ENCODE peak calls at places on chromosomes 6 and 20, in nine cellular contexts. L, D, V, W, H, U, A, C and F are unnamed samples.

GRCh38 chr6:14575961-14576360 is 458.4 kb downstream of the CD83 start:
- DNase-seq in L (no peak), D (no peak), V (no peak), W (no peak), H (no peak), U (no peak), A (no peak), C (no peak), F (no peak)

GRCh38 chr6:57256541-57256940 is 34.4 kb upstream of the RAB23 start:
- DNase-seq in L (no peak), D (no peak), V (peak), W (no peak), H (no peak), U (peak), A (no peak), C (peak), F (no peak)

GRCh38 chr6:149043476-149044130 is 273.9 kb upstream of the TAB2 start:
- DNase-seq in L (peak), D (no peak), V (peak), W (peak), H (no peak), U (no peak), A (no peak), C (no peak), F (no peak)

GRCh38 chr20:5864873-5865582 is 85.3 kb downstream of the TRMT6 start:
- DNase-seq in L (no peak), D (no peak), V (peak), W (no peak), H (peak), U (peak), A (no peak), C (peak), F (no peak)

GRCh38 chr6:157096522-157096921 is 226.8 kb downstream of the TMEM242 start:
- DNase-seq in L (no peak), D (peak), V (no peak), W (no peak), H (no peak), U (no peak), A (no peak), C (no peak), F (no peak)

GRCh38 chr6:158445426-158446085 is 114.3 kb upstream of the TMEM181 start:
- DNase-seq in L (no peak), D (no peak), V (no peak), W (no peak), H (no peak), U (peak), A (no peak), C (no peak), F (no peak)

GRCh38 chr20:62405108-62405980 is 1.7 kb downstream of the CABLES2 start:
- DNase-seq in L (no peak), D (peak), V (peak), W (peak), H (peak), U (peak), A (peak), C (peak), F (no peak)

GRCh38 chr6:35166160-35166919 is 25.2 kb upstream of the TCP11 start:
- DNase-seq in L (no peak), D (peak), V (peak), W (no peak), H (no peak), U (no peak), A (no peak), C (no peak), F (no peak)

GRCh38 chr20:25644814-25645213 is 21.0 kb upstream of the NANP start:
- DNase-seq in L (no peak), D (no peak), V (no peak), W (no peak), H (no peak), U (no peak), A (no peak), C (no peak), F (no peak)

GRCh38 chr6:53616450-53617357 is 48.9 kb downstream of the KLHL31 start:
- DNase-seq in L (no peak), D (no peak), V (no peak), W (no peak), H (peak), U (no peak), A (no peak), C (no peak), F (no peak)

GRCh38 chr6:141513830-141514229 is 618.9 kb upstream of the GJE1 start:
- DNase-seq in L (no peak), D (no peak), V (peak), W (no peak), H (no peak), U (no peak), A (no peak), C (no peak), F (no peak)

GRCh38 chr6:4723383-4723782 is 52.8 kb upstream of the CDYL start:
- DNase-seq in L (peak), D (no peak), V (no peak), W (peak), H (no peak), U (no peak), A (no peak), C (no peak), F (no peak)

GRCh38 chr6:25787469-25787868 is 32.9 kb downstream of the SLC17A4 start:
- DNase-seq in L (no peak), D (no peak), V (no peak), W (no peak), H (no peak), U (no peak), A (no peak), C (no peak), F (no peak)

GRCh38 chr6:162178266-162178665 is 549.3 kb downstream of the PRKN start:
- DNase-seq in L (no peak), D (no peak), V (no peak), W (no peak), H (no peak), U (no peak), A (no peak), C (no peak), F (no peak)

GRCh38 chr20:25046736-25047666 is 10.9 kb downstream of the ACSS1 start:
- DNase-seq in L (no peak), D (no peak), V (no peak), W (no peak), H (no peak), U (no peak), A (peak), C (no peak), F (peak)

GRCh38 chr6:14265049-14266021 is 147.8 kb downstream of the CD83 start:
- DNase-seq in L (peak), D (no peak), V (no peak), W (peak), H (no peak), U (no peak), A (no peak), C (no peak), F (no peak)

GRCh38 chr20:17315491-17316231 is 88.8 kb downstream of the PCSK2 start:
- DNase-seq in L (no peak), D (no peak), V (no peak), W (peak), H (peak), U (no peak), A (no peak), C (no peak), F (no peak)

GRCh38 chr20:45378191-45378590 is at the start of gene TP53TG5:
- DNase-seq in L (peak), D (no peak), V (no peak), W (no peak), H (no peak), U (no peak), A (no peak), C (no peak), F (no peak)

GRCh38 chr20:4344660-4345059 is 329.3 kb upstream of the RNF24 start:
- DNase-seq in L (no peak), D (no peak), V (no peak), W (no peak), H (no peak), U (peak), A (no peak), C (peak), F (no peak)

GRCh38 chr20:63844384-63845025 is 13.4 kb upstream of the ZBTB46 start:
- DNase-seq in L (no peak), D (no peak), V (no peak), W (no peak), H (no peak), U (no peak), A (no peak), C (no peak), F (no peak)

GRCh38 chr20:14197097-14197496 is 140.3 kb downstream of the FLRT3 start:
- DNase-seq in L (no peak), D (no peak), V (peak), W (no peak), H (no peak), U (peak), A (no peak), C (peak), F (no peak)

GRCh38 chr6:30752164-30752927 is 8.0 kb upstream of the IER3 start:
- DNase-seq in L (no peak), D (peak), V (peak), W (no peak), H (peak), U (peak), A (peak), C (peak), F (peak)

GRCh38 chr20:45427236-45428149 is 11.6 kb downstream of the PIGT start:
- DNase-seq in L (no peak), D (peak), V (no peak), W (no peak), H (no peak), U (no peak), A (no peak), C (no peak), F (no peak)

GRCh38 chr20:7723284-7723683 is 217.0 kb downstream of the HAO1 start:
- DNase-seq in L (no peak), D (no peak), V (peak), W (no peak), H (no peak), U (peak), A (no peak), C (no peak), F (no peak)

GRCh38 chr6:6891949-6892461 is 215.8 kb upstream of the RREB1 start:
- DNase-seq in L (no peak), D (no peak), V (peak), W (no peak), H (no peak), U (no peak), A (no peak), C (no peak), F (no peak)

GRCh38 chr20:48656661-48657211 is 171.1 kb downstream of the PREX1 start:
- DNase-seq in L (peak), D (peak), V (peak), W (peak), H (peak), U (no peak), A (no peak), C (no peak), F (no peak)

GRCh38 chr6:154570505-154570904 is 60.0 kb upstream of the CNKSR3 start:
- DNase-seq in L (no peak), D (no peak), V (no peak), W (no peak), H (no peak), U (no peak), A (no peak), C (no peak), F (no peak)

GRCh38 chr20:62927128-62927705 is 912 bp upstream of the DIDO1 start:
- DNase-seq in L (no peak), D (no peak), V (no peak), W (no peak), H (no peak), U (no peak), A (no peak), C (no peak), F (no peak)

GRCh38 chr20:10689385-10689784 is 15.6 kb upstream of the JAG1 start:
- DNase-seq in L (no peak), D (no peak), V (no peak), W (no peak), H (no peak), U (no peak), A (no peak), C (no peak), F (no peak)

GRCh38 chr6:26554669-26555504 is 16.7 kb downstream of the HMGN4 start:
- DNase-seq in L (peak), D (no peak), V (peak), W (peak), H (peak), U (peak), A (no peak), C (peak), F (no peak)

GRCh38 chr20:61397146-61397545 is 145.1 kb downstream of the CDH4 start:
- DNase-seq in L (no peak), D (no peak), V (no peak), W (no peak), H (no peak), U (no peak), A (no peak), C (no peak), F (no peak)

GRCh38 chr6:93829009-93829408 is 409.6 kb upstream of the EPHA7 start:
- DNase-seq in L (no peak), D (no peak), V (no peak), W (peak), H (no peak), U (no peak), A (no peak), C (no peak), F (no peak)

GRCh38 chr6:163263998-163264661 is 150.4 kb upstream of the QKI start:
- DNase-seq in L (no peak), D (peak), V (no peak), W (no peak), H (peak), U (no peak), A (no peak), C (no peak), F (no peak)

GRCh38 chr20:19901226-19901625 is 115.9 kb upstream of the NAA20 start:
- DNase-seq in L (no peak), D (no peak), V (peak), W (no peak), H (no peak), U (no peak), A (no peak), C (no peak), F (no peak)

GRCh38 chr20:1185781-1186334 is 1.1 kb upstream of the TMEM74B start:
- DNase-seq in L (peak), D (peak), V (peak), W (peak), H (peak), U (peak), A (no peak), C (peak), F (no peak)

GRCh38 chr6:166076625-166077024 is 91.0 kb downstream of the TBXT start:
- DNase-seq in L (peak), D (no peak), V (no peak), W (peak), H (peak), U (no peak), A (no peak), C (no peak), F (no peak)
- TF ChIP-seq CTCF in L (peak), D (no peak), V (no peak), W (peak), H (no peak), U (no peak), A (no peak), C (no peak), F (no peak)

GRCh38 chr6:33761922-33762629 is 15.4 kb upstream of the IP6K3 start:
- DNase-seq in L (peak), D (peak), V (peak), W (peak), H (peak), U (no peak), A (peak), C (peak), F (no peak)
- TF ChIP-seq CTCF in L (peak), D (peak), V (peak), W (peak), H (peak), U (peak), A (peak), C (peak), F (peak)

GRCh38 chr6:11462742-11463414 is 74.7 kb upstream of the TMEM170B start:
- DNase-seq in L (no peak), D (no peak), V (no peak), W (no peak), H (no peak), U (no peak), A (no peak), C (peak), F (no peak)

GRCh38 chr6:11458509-11458908 is 79.0 kb upstream of the TMEM170B start:
- DNase-seq in L (no peak), D (no peak), V (no peak), W (no peak), H (no peak), U (no peak), A (no peak), C (no peak), F (no peak)

GRCh38 chr6:11459002-11459658 is 78.4 kb upstream of the TMEM170B start:
- DNase-seq in L (no peak), D (no peak), V (no peak), W (no peak), H (no peak), U (no peak), A (no peak), C (no peak), F (no peak)

GRCh38 chr6:11460837-11461661 is 76.5 kb upstream of the TMEM170B start:
- DNase-seq in L (no peak), D (no peak), V (no peak), W (no peak), H (no peak), U (no peak), A (no peak), C (no peak), F (no peak)

DNA sequence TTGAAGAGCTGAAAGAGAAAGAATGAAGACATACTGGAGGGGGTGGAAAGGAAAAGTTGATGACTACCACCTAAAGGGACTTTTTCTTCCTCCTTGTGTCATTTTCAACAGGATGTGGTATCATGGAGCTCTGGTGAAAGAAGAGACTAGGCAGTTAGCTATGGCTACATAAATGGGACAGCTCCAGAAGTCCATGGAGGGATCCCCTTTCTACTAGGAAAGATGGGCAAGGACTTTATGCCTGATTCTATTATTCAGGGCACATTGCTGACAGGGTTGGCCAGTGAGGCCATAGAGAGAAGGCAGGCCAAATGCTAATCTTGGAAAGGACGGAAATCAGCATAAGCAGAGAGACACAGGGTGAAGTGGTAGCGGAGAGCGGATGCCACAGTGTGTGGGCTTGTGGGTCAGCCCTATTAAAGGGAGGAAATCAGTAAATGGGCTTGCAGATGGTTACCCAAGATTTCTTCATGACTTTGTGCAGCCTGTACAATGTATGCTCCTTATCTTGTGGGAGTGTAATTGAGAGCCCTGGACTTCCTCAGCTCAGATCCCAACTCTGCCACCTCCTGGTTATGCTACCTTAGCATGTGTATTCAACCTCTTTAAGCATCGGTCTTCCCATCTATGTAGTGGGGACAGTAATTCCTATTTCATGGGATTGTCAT is 77.4 kb upstream of the TMEM170B start:
- DNase-seq in L (no peak), D (no peak), V (peak), W (no peak), H (peak), U (peak), A (no peak), C (peak), F (no peak)
- TF ChIP-seq CTCF in L (no peak), D (peak), V (no peak), W (no peak), H (no peak), U (no peak), A (no peak), C (no peak), F (peak)

DNA sequence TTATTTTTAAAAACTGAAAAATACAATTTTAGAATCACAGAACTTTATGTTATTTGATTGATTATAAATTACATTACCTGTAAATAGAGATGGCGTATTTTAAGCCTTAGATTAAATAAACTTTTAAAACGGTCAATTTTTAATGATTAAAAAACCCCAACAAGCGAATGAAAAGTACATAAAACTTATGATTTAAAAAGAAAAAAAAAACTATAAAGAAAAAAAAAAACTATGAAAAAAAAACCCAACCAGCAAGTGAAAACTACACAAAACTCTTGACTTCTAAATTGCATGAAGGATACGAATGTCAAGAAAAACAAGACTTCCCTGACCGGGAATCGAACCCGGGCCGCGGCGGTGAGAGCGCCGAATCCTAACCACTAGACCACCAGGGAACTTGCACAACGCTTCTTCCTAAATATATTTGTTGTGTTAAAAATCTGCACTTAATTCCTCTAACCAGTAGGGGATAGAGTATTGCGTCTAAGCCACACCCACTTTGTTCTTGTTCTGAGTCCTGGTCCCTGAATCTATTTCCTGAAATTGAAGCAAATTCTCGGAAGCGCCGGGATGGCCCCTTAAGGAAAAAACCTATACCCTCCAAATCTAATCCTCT is 10.7 kb upstream of the NCOA7 start:
- DNase-seq in L (peak), D (peak), V (peak), W (peak), H (peak), U (peak), A (peak), C (peak), F (no peak)
- TF ChIP-seq CTCF in L (peak), D (peak), V (peak), W (no peak), H (no peak), U (peak), A (peak), C (peak), F (peak)

GRCh38 chr20:31860431-31861345 is 9.6 kb downstream of the DUSP15 start:
- DNase-seq in L (peak), D (no peak), V (peak), W (peak), H (peak), U (no peak), A (no peak), C (no peak), F (peak)
- TF ChIP-seq CTCF in L (peak), D (no peak), V (no peak), W (no peak), H (no peak), U (no peak), A (no peak), C (no peak), F (no peak)

GRCh38 chr6:43990275-43990626 is 137.0 kb downstream of the MRPL14 start:
- DNase-seq in L (no peak), D (no peak), V (no peak), W (no peak), H (no peak), U (peak), A (no peak), C (peak), F (peak)

GRCh38 chr6:43993881-43994523 is 133.2 kb downstream of the MRPL14 start:
- DNase-seq in L (no peak), D (no peak), V (no peak), W (no peak), H (peak), U (no peak), A (peak), C (no peak), F (peak)

GRCh38 chr6:43992783-43993505 is 134.3 kb downstream of the MRPL14 start:
- DNase-seq in L (no peak), D (peak), V (no peak), W (no peak), H (no peak), U (no peak), A (peak), C (no peak), F (peak)

GRCh38 chr6:43990627-43991619 is 136.3 kb downstream of the MRPL14 start:
- DNase-seq in L (no peak), D (no peak), V (peak), W (no peak), H (peak), U (peak), A (peak), C (peak), F (peak)

GRCh38 chr6:43992126-43992663 is 135.1 kb downstream of the MRPL14 start:
- DNase-seq in L (no peak), D (no peak), V (no peak), W (no peak), H (no peak), U (no peak), A (peak), C (no peak), F (peak)
- TF ChIP-seq CTCF in L (no peak), D (no peak), V (no peak), W (no peak), H (no peak), U (no peak), A (no peak), C (no peak), F (no peak)

GRCh38 chr6:50381106-50381415 is 331.3 kb upstream of the DEFB112 start:
- DNase-seq in L (peak), D (no peak), V (no peak), W (peak), H (peak), U (no peak), A (no peak), C (no peak), F (no peak)
- TF ChIP-seq CTCF in L (peak), D (no peak), V (no peak), W (peak), H (peak), U (no peak), A (no peak), C (no peak), F (peak)

GRCh38 chr6:145323652-145324051 is 411.7 kb downstream of the EPM2A start:
- DNase-seq in L (no peak), D (no peak), V (no peak), W (no peak), H (no peak), U (no peak), A (no peak), C (no peak), F (no peak)

GRCh38 chr6:145313041-145313855 is 422.1 kb downstream of the EPM2A start:
- DNase-seq in L (no peak), D (no peak), V (no peak), W (no peak), H (no peak), U (no peak), A (no peak), C (no peak), F (no peak)

GRCh38 chr6:145315982-145316600 is 419.2 kb downstream of the EPM2A start:
- DNase-seq in L (no peak), D (no peak), V (no peak), W (peak), H (no peak), U (no peak), A (no peak), C (peak), F (no peak)

GRCh38 chr6:145319605-145320004 is 415.7 kb downstream of the EPM2A start:
- DNase-seq in L (no peak), D (no peak), V (no peak), W (no peak), H (no peak), U (no peak), A (no peak), C (no peak), F (no peak)

GRCh38 chr6:145318952-145319351 is 416.4 kb downstream of the EPM2A start:
- DNase-seq in L (no peak), D (no peak), V (no peak), W (peak), H (no peak), U (no peak), A (no peak), C (no peak), F (no peak)
- TF ChIP-seq CTCF in L (no peak), D (no peak), V (no peak), W (peak), H (no peak), U (no peak), A (no peak), C (no peak), F (no peak)